ENCODE peak calls at places on chromosomes 1 and 21, in ten cellular contexts. L, Y, S, C, W, B, Q, X, J and A are unnamed samples. For H3K36me3 and H3K4me1, the result is how much of the 10 kb centered on the place peaks cover.

GRCh38 chr1:165173818-165174217 is 182.7 kb downstream of the LMX1A start:
- DNase-seq in L (no peak), Y (no peak), S (no peak), C (no peak), W (no peak), B (no peak), Q (no peak), X (no peak), J (no peak), A (no peak)

GRCh38 chr1:29641921-29642320 is 405.6 kb downstream of the PTPRU start:
- DNase-seq in L (peak), Y (peak), S (no peak), C (no peak), W (no peak), B (no peak), Q (no peak), X (no peak), J (no peak), A (no peak)

GRCh38 chr1:236997882-236998281 is 6.4 kb downstream of the MT1HL1 start:
- DNase-seq in L (peak), Y (no peak), S (no peak), C (no peak), W (no peak), B (no peak), Q (no peak), X (no peak), J (no peak), A (peak)

GRCh38 chr1:214331827-214332423 is 51.0 kb downstream of the SMYD2 start:
- DNase-seq in L (peak), Y (peak), S (peak), C (no peak), W (peak), B (peak), Q (peak), X (peak), J (peak), A (no peak)

GRCh38 chr1:7940034-7940433 is 605 bp downstream of the TNFRSF9 start:
- DNase-seq in L (no peak), Y (no peak), S (no peak), C (no peak), W (no peak), B (no peak), Q (no peak), X (no peak), J (no peak), A (no peak)

GRCh38 chr1:163372576-163372975 is 50.8 kb downstream of the NUF2 start:
- DNase-seq in L (no peak), Y (no peak), S (no peak), C (no peak), W (no peak), B (no peak), Q (no peak), X (no peak), J (no peak), A (no peak)

GRCh38 chr1:89041055-89041707 is 18.5 kb upstream of the GBP3 start:
- DNase-seq in L (no peak), Y (no peak), S (peak), C (no peak), W (no peak), B (peak), Q (no peak), X (no peak), J (no peak), A (no peak)

GRCh38 chr21:42836402-42836666 is 43.0 kb downstream of the WDR4 start:
- DNase-seq in L (no peak), Y (no peak), S (no peak), C (no peak), W (no peak), B (no peak), Q (no peak), X (no peak), J (no peak), A (no peak)

GRCh38 chr1:58090640-58091039 is 455.9 kb downstream of the OMA1 start:
- DNase-seq in L (no peak), Y (no peak), S (no peak), C (no peak), W (no peak), B (no peak), Q (no peak), X (no peak), J (no peak), A (no peak)

GRCh38 chr1:236400061-236400638 is 6.1 kb downstream of the EDARADD start:
- DNase-seq in L (peak), Y (no peak), S (no peak), C (no peak), W (no peak), B (no peak), Q (peak), X (no peak), J (no peak), A (no peak)

GRCh38 chr1:225772323-225772768 is 5.3 kb upstream of the SRP9 start:
- DNase-seq in L (peak), Y (peak), S (peak), C (peak), W (peak), B (peak), Q (peak), X (peak), J (peak), A (peak)

GRCh38 chr1:235060607-235061470 is 67.8 kb downstream of the TOMM20 start:
- DNase-seq in L (peak), Y (peak), S (no peak), C (no peak), W (peak), B (no peak), Q (peak), X (peak), J (no peak), A (no peak)

GRCh38 chr1:75396258-75396657 is 214.7 kb downstream of the SLC44A5 start:
- DNase-seq in L (no peak), Y (no peak), S (no peak), C (no peak), W (no peak), B (no peak), Q (no peak), X (no peak), J (no peak), A (no peak)

GRCh38 chr1:226711976-226712778 is 26.9 kb downstream of the ITPKB start:
- DNase-seq in L (no peak), Y (peak), S (no peak), C (no peak), W (no peak), B (no peak), Q (no peak), X (no peak), J (peak), A (no peak)

GRCh38 chr1:116498789-116499628 is 71.8 kb downstream of the CD58 start:
- DNase-seq in L (peak), Y (peak), S (peak), C (peak), W (peak), B (peak), Q (peak), X (peak), J (peak), A (peak)

GRCh38 chr1:84272401-84272800 is 29.1 kb upstream of the SAMD13 start:
- DNase-seq in L (peak), Y (peak), S (no peak), C (no peak), W (peak), B (no peak), Q (no peak), X (peak), J (peak), A (peak)

GRCh38 chr1:203217139-203217621 is 12.3 kb downstream of the CHIT1 start:
- DNase-seq in L (peak), Y (no peak), S (no peak), C (no peak), W (peak), B (no peak), Q (no peak), X (no peak), J (no peak), A (no peak)

GRCh38 chr21:44416193-44416592 is 39.1 kb upstream of the LRRC3 start:
- DNase-seq in L (peak), Y (peak), S (no peak), C (no peak), W (no peak), B (peak), Q (no peak), X (no peak), J (no peak), A (no peak)

GRCh38 chr1:151024540-151025146 is 11.7 kb upstream of the BNIPL start:
- DNase-seq in L (peak), Y (peak), S (peak), C (peak), W (peak), B (peak), Q (peak), X (peak), J (peak), A (peak)

GRCh38 chr1:171852273-171852672 is 11.0 kb downstream of the DNM3 start:
- DNase-seq in L (no peak), Y (no peak), S (peak), C (no peak), W (no peak), B (peak), Q (no peak), X (no peak), J (no peak), A (no peak)

GRCh38 chr1:104624538-104624937 is 874.8 kb downstream of the AMY1C start:
- DNase-seq in L (no peak), Y (no peak), S (no peak), C (no peak), W (no peak), B (no peak), Q (no peak), X (no peak), J (no peak), A (no peak)

GRCh38 chr1:159860456-159860855 is 2.0 kb downstream of the VSIG8 start:
- DNase-seq in L (no peak), Y (no peak), S (no peak), C (no peak), W (no peak), B (peak), Q (no peak), X (no peak), J (no peak), A (no peak)

GRCh38 chr1:219434285-219434950 is 178.5 kb downstream of the ZC3H11B start:
- DNase-seq in L (no peak), Y (no peak), S (no peak), C (no peak), W (no peak), B (no peak), Q (no peak), X (no peak), J (no peak), A (no peak)

GRCh38 chr1:202642619-202643291 is 67.5 kb downstream of the SYT2 start:
- DNase-seq in L (peak), Y (no peak), S (no peak), C (no peak), W (no peak), B (peak), Q (peak), X (no peak), J (no peak), A (no peak)

GRCh38 chr1:228059536-228060457 is 22.7 kb upstream of the ARF1 start:
- DNase-seq in L (peak), Y (peak), S (no peak), C (peak), W (peak), B (peak), Q (peak), X (peak), J (peak), A (peak)

GRCh38 chr21:25911730-25912401 is 177.1 kb downstream of the GABPA start:
- DNase-seq in L (no peak), Y (peak), S (no peak), C (no peak), W (peak), B (peak), Q (no peak), X (peak), J (no peak), A (no peak)

GRCh38 chr1:21946836-21947587 is 9.9 kb upstream of the HSPG2 start:
- DNase-seq in L (peak), Y (no peak), S (no peak), C (no peak), W (no peak), B (peak), Q (peak), X (no peak), J (no peak), A (no peak)

GRCh38 chr21:45825209-45825602 is 156.4 kb upstream of the COL6A1 start:
- DNase-seq in L (no peak), Y (no peak), S (no peak), C (no peak), W (no peak), B (no peak), Q (no peak), X (no peak), J (no peak), A (no peak)

GRCh38 chr1:179120736-179121135 is 38.9 kb downstream of the TOR3A start:
- DNase-seq in L (no peak), Y (no peak), S (no peak), C (no peak), W (no peak), B (no peak), Q (no peak), X (no peak), J (no peak), A (no peak)

GRCh38 chr1:93869653-93870052 is 9.4 kb downstream of the DNTTIP2 start:
- DNase-seq in L (no peak), Y (no peak), S (no peak), C (no peak), W (no peak), B (no peak), Q (no peak), X (no peak), J (no peak), A (no peak)

GRCh38 chr1:93876284-93876683 is 2.7 kb downstream of the DNTTIP2 start:
- DNase-seq in L (no peak), Y (no peak), S (no peak), C (no peak), W (no peak), B (no peak), Q (no peak), X (no peak), J (no peak), A (no peak)

GRCh38 chr1:93874025-93874651 is 4.9 kb downstream of the DNTTIP2 start:
- DNase-seq in L (no peak), Y (no peak), S (peak), C (no peak), W (no peak), B (peak), Q (peak), X (no peak), J (peak), A (no peak)

GRCh38 chr1:93871356-93871755 is 7.7 kb downstream of the DNTTIP2 start:
- DNase-seq in L (no peak), Y (no peak), S (no peak), C (no peak), W (no peak), B (no peak), Q (no peak), X (no peak), J (no peak), A (no peak)
- H3K36me3 ChIP-seq in L (half or more), Y (under half), S (under half), C (under half), W (under half), B (half or more), Q (under half), X (under half), J (half or more), A (under half)

DNA sequence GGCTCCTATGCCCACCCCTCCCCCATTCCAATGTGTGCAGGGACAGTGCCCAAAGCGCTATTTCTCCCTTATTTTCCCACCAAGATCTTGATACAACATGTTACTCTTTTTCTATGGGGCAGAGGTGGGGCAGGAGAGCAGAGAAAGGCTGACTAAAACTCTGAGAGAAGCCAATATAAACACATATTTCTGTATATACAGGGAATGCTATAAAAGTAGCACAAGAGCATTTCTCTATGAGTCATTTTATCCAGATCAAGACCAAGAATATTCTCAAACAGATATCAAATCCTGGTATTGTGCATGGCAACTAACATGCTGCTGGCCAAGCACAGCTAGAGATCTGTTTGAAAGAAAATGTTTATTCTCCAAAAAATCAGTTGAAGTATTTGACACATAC is 7.3 kb downstream of the WDR26 start:
- DNase-seq in L (no peak), Y (no peak), S (peak), C (no peak), W (no peak), B (peak), Q (no peak), X (no peak), J (no peak), A (no peak)
- H3K4me1 ChIP-seq in L (under half), Y (under half), S (under half), C (under half), W (under half), B (under half), Q (under half), X (half or more), J (under half), A (under half)

GRCh38 chr1:67018574-67018973 is 35.4 kb downstream of the SLC35D1 start:
- DNase-seq in L (no peak), Y (no peak), S (peak), C (no peak), W (no peak), B (no peak), Q (peak), X (no peak), J (no peak), A (no peak)

GRCh38 chr1:67020304-67020703 is 33.6 kb downstream of the SLC35D1 start:
- DNase-seq in L (no peak), Y (no peak), S (peak), C (no peak), W (no peak), B (no peak), Q (no peak), X (no peak), J (no peak), A (no peak)

GRCh38 chr1:67019600-67020136 is 34.3 kb downstream of the SLC35D1 start:
- DNase-seq in L (no peak), Y (no peak), S (peak), C (peak), W (no peak), B (peak), Q (no peak), X (no peak), J (no peak), A (no peak)

GRCh38 chr1:67019121-67019520 is 34.8 kb downstream of the SLC35D1 start:
- DNase-seq in L (no peak), Y (no peak), S (no peak), C (no peak), W (no peak), B (no peak), Q (no peak), X (no peak), J (no peak), A (no peak)

DNA sequence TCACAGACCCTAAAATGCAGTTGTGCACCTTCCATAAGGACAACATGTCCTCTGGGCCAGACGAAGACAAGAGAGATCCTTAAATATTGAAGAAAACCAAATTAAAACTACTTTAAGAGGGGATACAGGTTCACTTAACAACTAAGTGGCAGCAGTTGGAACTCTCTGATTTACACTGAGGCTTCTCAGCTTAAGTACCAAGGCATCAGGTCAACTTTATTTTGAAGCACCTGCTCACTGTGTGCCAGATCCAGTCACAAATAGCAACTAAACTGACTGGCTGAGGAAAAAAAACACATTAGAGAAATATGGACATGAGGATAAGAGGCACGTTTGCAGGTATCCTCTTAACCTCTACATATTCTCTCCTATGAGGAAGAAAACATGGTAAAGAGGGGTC is 33.2 kb downstream of the SLC35D1 start:
- DNase-seq in L (no peak), Y (no peak), S (no peak), C (no peak), W (no peak), B (no peak), Q (no peak), X (no peak), J (no peak), A (no peak)
- H3K27ac ChIP-seq in L (no peak), Y (no peak), S (peak), C (peak), W (no peak), B (peak), Q (no peak), X (peak), J (no peak), A (no peak)

GRCh38 chr1:175162955-175163354 is 29.6 kb downstream of the KIAA0040 start:
- DNase-seq in L (no peak), Y (no peak), S (no peak), C (no peak), W (no peak), B (no peak), Q (no peak), X (no peak), J (no peak), A (no peak)

GRCh38 chr1:175163702-175164101 is 28.9 kb downstream of the KIAA0040 start:
- DNase-seq in L (no peak), Y (no peak), S (no peak), C (no peak), W (no peak), B (no peak), Q (no peak), X (no peak), J (no peak), A (no peak)

GRCh38 chr1:175169305-175170018 is 23.1 kb downstream of the KIAA0040 start:
- DNase-seq in L (no peak), Y (no peak), S (no peak), C (no peak), W (no peak), B (no peak), Q (no peak), X (no peak), J (no peak), A (no peak)

GRCh38 chr1:175168782-175169181 is 23.8 kb downstream of the KIAA0040 start:
- DNase-seq in L (no peak), Y (no peak), S (no peak), C (no peak), W (no peak), B (no peak), Q (no peak), X (no peak), J (no peak), A (no peak)

GRCh38 chr1:175166746-175167145 is 25.8 kb downstream of the KIAA0040 start:
- DNase-seq in L (no peak), Y (no peak), S (no peak), C (no peak), W (no peak), B (no peak), Q (no peak), X (no peak), J (no peak), A (no peak)
- H3K36me3 ChIP-seq in L (under half), Y (under half), S (under half), C (under half), W (under half), B (under half), Q (under half), X (under half), J (half or more), A (under half)

GRCh38 chr1:205283270-205284147 is 38.0 kb downstream of the NUAK2 start:
- DNase-seq in L (no peak), Y (no peak), S (no peak), C (no peak), W (no peak), B (no peak), Q (no peak), X (no peak), J (peak), A (no peak)

GRCh38 chr1:205286335-205286950 is 35.1 kb downstream of the NUAK2 start:
- DNase-seq in L (no peak), Y (peak), S (peak), C (no peak), W (no peak), B (peak), Q (no peak), X (peak), J (peak), A (no peak)

GRCh38 chr1:205284420-205285144 is 37.0 kb downstream of the NUAK2 start:
- DNase-seq in L (peak), Y (peak), S (peak), C (peak), W (peak), B (peak), Q (peak), X (peak), J (peak), A (peak)

GRCh38 chr1:205287076-205287475 is 34.5 kb downstream of the NUAK2 start:
- DNase-seq in L (no peak), Y (no peak), S (no peak), C (no peak), W (no peak), B (peak), Q (no peak), X (no peak), J (no peak), A (no peak)

GRCh38 chr1:205285391-205286101 is 36.0 kb downstream of the NUAK2 start:
- DNase-seq in L (no peak), Y (peak), S (no peak), C (peak), W (no peak), B (peak), Q (no peak), X (peak), J (peak), A (no peak)
- H3K4me1 ChIP-seq in L (under half), Y (under half), S (under half), C (under half), W (under half), B (under half), Q (half or more), X (under half), J (half or more), A (under half)

DNA sequence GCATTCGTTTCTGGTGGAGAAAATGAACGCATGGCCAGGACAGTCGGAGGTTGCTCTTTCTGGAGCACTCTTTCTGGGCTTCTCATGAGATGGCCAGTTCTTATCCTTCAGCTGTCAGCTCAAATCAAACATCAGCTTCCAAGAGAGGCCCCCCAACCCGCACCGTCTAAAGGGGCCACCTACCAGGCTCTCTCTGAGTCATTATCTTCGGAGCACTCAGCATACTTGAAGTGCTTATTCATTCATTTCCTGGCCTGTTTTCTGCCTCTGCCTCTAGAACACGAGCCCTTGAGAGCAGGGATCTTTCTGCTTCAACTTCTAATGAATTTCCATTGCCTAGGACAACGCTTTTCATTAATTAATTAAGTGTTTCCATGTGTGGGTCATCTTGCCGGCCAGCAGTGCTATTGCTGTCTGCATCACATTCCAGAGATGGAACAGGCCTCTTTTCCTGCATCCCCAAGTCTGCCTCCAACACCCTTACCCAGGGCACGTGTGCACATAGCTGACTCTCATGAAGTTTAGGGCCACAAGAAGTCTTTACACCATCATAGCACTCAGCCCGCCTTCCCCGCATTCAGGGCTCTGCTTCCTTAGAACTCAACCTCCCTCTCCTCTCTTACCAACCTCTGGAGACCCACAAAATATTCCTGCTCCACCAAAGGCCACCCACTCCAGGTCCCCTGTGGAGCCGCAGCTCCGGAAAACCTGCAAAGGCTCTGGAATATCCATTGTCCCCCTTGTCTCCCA is 52.1 kb upstream of the LAPTM5 start:
- DNase-seq in L (peak), Y (no peak), S (peak), C (no peak), W (no peak), B (peak), Q (peak), X (no peak), J (no peak), A (no peak)
- H3K27ac ChIP-seq in L (peak), Y (peak), S (peak), C (peak), W (no peak), B (peak), Q (no peak), X (peak), J (no peak), A (no peak)